ENCODE peak calls at places on chromosomes 13 and 19, in eight cellular contexts. M is cardiac fibroblast, O is fibroblast of pulmonary artery, G is dorsolateral prefrontal cortex, L is MCF 10A, C is GM23338, T is thoracic aorta, V is lower lobe of right lung. D is an unnamed sample.

GRCh38 chr13:113970810-113971470 is 2.9 kb downstream of the C13orf46 start:
- DNase-seq in M (peak; percentile 75), O (peak; percentile 53), G (peak; percentile 17), L (peak; percentile 96), C (no peak), T (peak; percentile 16), V (peak; percentile 79), D (peak; percentile 70)

GRCh38 chr19:41621654-41622053 is 5.2 kb downstream of the CEACAM4 start:
- DNase-seq in M (no peak), O (no peak), G (no peak), L (no peak), C (no peak), T (no peak), V (no peak), D (no peak)

GRCh38 chr19:6536138-6536671 is 5.4 kb downstream of the TNFSF9 start:
- DNase-seq in M (peak; percentile 39), O (peak; percentile 38), G (no peak), L (peak; percentile 95), C (peak; percentile 84), T (no peak), V (peak; percentile 61), D (peak; percentile 36)

GRCh38 chr19:17541184-17541759 is 14.2 kb upstream of the COLGALT1 start:
- DNase-seq in M (no peak), O (no peak), G (no peak), L (no peak), C (no peak), T (no peak), V (no peak), D (no peak)

GRCh38 chr19:1046117-1046626 is 6.3 kb downstream of the ABCA7 start:
- DNase-seq in M (no peak), O (no peak), G (no peak), L (no peak), C (peak; percentile 28), T (no peak), V (no peak), D (no peak)

GRCh38 chr19:45781282-45782161 is 768 bp downstream of the DMPK start:
- DNase-seq in M (no peak), O (no peak), G (no peak), L (peak; percentile 75), C (no peak), T (no peak), V (no peak), D (no peak)

GRCh38 chr13:48391257-48391656 is 21.7 kb downstream of the LPAR6 start:
- DNase-seq in M (no peak), O (no peak), G (no peak), L (no peak), C (no peak), T (no peak), V (no peak), D (no peak)

GRCh38 chr13:98838776-98839175 is 86.3 kb upstream of the SLC15A1 start:
- DNase-seq in M (no peak), O (no peak), G (no peak), L (no peak), C (no peak), T (no peak), V (no peak), D (peak; percentile 69)

GRCh38 chr13:46015374-46015773 is 37.2 kb downstream of the ZC3H13 start:
- DNase-seq in M (no peak), O (no peak), G (no peak), L (no peak), C (no peak), T (no peak), V (no peak), D (no peak)

GRCh38 chr13:43170497-43170896 is 147.1 kb downstream of the DNAJC15 start:
- DNase-seq in M (no peak), O (no peak), G (no peak), L (no peak), C (peak; percentile 27), T (no peak), V (no peak), D (no peak)

GRCh38 chr13:108156749-108157148 is 58.6 kb downstream of the LIG4 start:
- DNase-seq in M (no peak), O (no peak), G (no peak), L (no peak), C (no peak), T (no peak), V (no peak), D (no peak)

GRCh38 chr19:4456566-4456842 is 1.1 kb downstream of the UBXN6 start:
- DNase-seq in M (peak; percentile 77), O (peak; percentile 71), G (no peak), L (peak; percentile 42), C (no peak), T (no peak), V (peak; percentile 58), D (peak; percentile 65)

GRCh38 chr13:82076421-82076820 is 1735.5 kb upstream of the SPRY2 start:
- DNase-seq in M (no peak), O (no peak), G (no peak), L (no peak), C (no peak), T (no peak), V (no peak), D (no peak)

GRCh38 chr13:56561327-56561726 is 579.4 kb upstream of the PRR20A start:
- DNase-seq in M (no peak), O (peak; percentile 35), G (no peak), L (peak; percentile 23), C (peak; percentile 26), T (no peak), V (no peak), D (no peak)
- TF ChIP-seq CTCF in M (no peak), O (peak; percentile 32), G (no peak), L (peak; percentile 22), C (peak; percentile 38), T (no peak), V (no peak), D (no peak)

DNA sequence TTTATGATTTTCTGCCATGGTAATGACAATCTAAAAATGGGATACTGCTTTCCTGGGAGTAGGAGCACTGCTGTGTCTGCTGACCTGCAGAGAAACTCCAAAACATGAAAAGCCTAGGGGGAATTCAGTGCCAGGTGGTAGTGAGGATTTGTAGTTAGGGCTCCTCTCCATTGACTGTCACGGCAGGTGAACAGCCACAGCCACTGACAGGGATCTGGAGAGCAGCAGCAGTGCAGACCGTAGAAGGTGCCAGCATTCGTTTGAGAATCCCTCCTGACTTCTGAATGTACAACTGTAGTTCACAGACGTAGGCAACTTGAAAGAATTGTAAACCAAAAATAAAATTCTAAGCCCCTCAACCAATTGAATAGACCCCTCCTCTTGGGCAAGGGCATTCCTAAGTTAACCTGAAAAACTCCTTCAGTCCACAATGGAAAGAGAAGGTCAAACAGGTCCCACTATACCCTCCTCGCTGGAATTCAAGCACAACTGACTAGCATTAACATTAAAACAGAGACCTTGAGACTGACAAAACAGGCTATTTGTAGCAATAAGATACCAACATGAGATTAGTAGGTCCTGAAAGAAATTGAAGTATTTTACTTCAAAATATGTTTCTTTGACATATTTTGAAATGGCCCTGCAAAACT is 1328.8 kb downstream of the OLFM4 start:
- DNase-seq in M (no peak), O (no peak), G (no peak), L (no peak), C (peak; percentile 34), T (no peak), V (no peak), D (no peak)
- TF ChIP-seq CTCF in M (no peak), O (no peak), G (no peak), L (no peak), C (no peak), T (no peak), V (no peak), D (no peak)

GRCh38 chr19:32464279-32464678 is 58.7 kb downstream of the DPY19L3 start:
- DNase-seq in M (peak; percentile 39), O (peak; percentile 36), G (no peak), L (peak; percentile 25), C (no peak), T (no peak), V (no peak), D (peak; percentile 42)
- TF ChIP-seq CTCF in M (peak; percentile 42), O (peak; percentile 43), G (peak; percentile 29), L (peak; percentile 24), C (no peak), T (no peak), V (no peak), D (no peak)

GRCh38 chr19:48181505-48181904 is 11.0 kb downstream of the ZSWIM9 start:
- DNase-seq in M (no peak), O (no peak), G (no peak), L (no peak), C (no peak), T (no peak), V (no peak), D (no peak)

GRCh38 chr19:48183356-48183755 is 12.9 kb downstream of the ZSWIM9 start:
- DNase-seq in M (no peak), O (no peak), G (no peak), L (no peak), C (no peak), T (no peak), V (no peak), D (no peak)

GRCh38 chr19:48186541-48186991 is 16.1 kb downstream of the ZSWIM9 start:
- DNase-seq in M (no peak), O (no peak), G (no peak), L (no peak), C (no peak), T (no peak), V (no peak), D (no peak)

GRCh38 chr19:48186015-48186414 is 15.5 kb downstream of the ZSWIM9 start:
- DNase-seq in M (no peak), O (no peak), G (no peak), L (no peak), C (no peak), T (no peak), V (no peak), D (no peak)

GRCh38 chr19:48182434-48182833 is 12.0 kb downstream of the ZSWIM9 start:
- DNase-seq in M (no peak), O (no peak), G (no peak), L (no peak), C (peak; percentile 59), T (no peak), V (no peak), D (no peak)
- TF ChIP-seq CTCF in M (no peak), O (no peak), G (no peak), L (no peak), C (peak; percentile 45), T (no peak), V (no peak), D (no peak)

DNA sequence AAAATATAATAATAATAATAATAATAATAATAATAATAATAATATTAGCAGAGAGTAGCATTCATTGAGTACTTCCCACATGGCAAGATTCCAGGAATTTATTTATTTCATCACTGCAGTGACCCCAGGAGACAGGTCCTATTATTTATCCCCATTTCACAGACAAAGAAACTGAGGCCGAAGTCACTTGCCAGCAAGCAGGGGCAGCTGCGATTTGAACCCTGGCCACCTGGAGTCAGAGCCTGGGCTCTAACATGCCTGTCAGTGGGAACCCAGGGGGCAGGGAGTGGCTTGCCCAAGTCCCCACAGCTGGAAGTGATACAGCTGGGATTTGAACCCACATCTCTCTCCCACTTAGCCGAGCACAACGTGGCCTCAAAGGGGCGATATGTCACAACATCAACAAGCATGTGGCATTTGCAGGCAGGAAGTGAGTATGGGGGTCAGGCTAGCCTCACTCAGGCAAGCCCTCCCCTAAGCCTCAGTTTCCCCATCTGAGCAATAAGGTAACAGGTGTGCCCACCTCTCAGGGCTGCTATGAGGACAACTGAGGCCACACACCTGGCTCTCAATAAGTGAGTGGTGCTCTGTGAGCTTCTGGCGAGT is 2.9 kb downstream of the SHFL start:
- DNase-seq in M (no peak), O (no peak), G (no peak), L (no peak), C (no peak), T (no peak), V (no peak), D (no peak)
- TF ChIP-seq CTCF in M (no peak), O (no peak), G (no peak), L (no peak), C (no peak), T (no peak), V (no peak), D (no peak)